ENCODE peak calls at places on chromosome 3, in five cellular contexts. One of them, this sample, is unnamed.

GRCh38 chr3:58526124-58526957 is 10.6 kb downstream of the ACOX2 start:
- DNase-seq in sigmoid colon: no peak
- DNase-seq in colonic mucosa: peak; percentile 58
- DNase-seq in fibroblast of the aortic adventitia: peak; percentile 91
- DNase-seq in heart right ventricle: no peak
- DNase-seq in this sample: peak; percentile 96

GRCh38 chr3:30779686-30780287 is 114.7 kb downstream of the GADL1 start:
- DNase-seq in sigmoid colon: no peak
- DNase-seq in fibroblast of the aortic adventitia: peak; percentile 50
- DNase-seq in heart right ventricle: no peak
- DNase-seq in colonic mucosa: peak; percentile 36
- DNase-seq in this sample: peak; percentile 49

GRCh38 chr3:196149375-196149774 is 61.8 kb downstream of the ZDHHC19 start:
- DNase-seq in fibroblast of the aortic adventitia: no peak
- DNase-seq in heart right ventricle: no peak
- DNase-seq in colonic mucosa: no peak
- DNase-seq in sigmoid colon: no peak
- DNase-seq in this sample: no peak

GRCh38 chr3:184932777-184933176 is 120.8 kb downstream of the VPS8 start:
- DNase-seq in colonic mucosa: no peak
- DNase-seq in heart right ventricle: no peak
- DNase-seq in fibroblast of the aortic adventitia: no peak
- DNase-seq in sigmoid colon: no peak
- DNase-seq in this sample: no peak

GRCh38 chr3:30516238-30516637 is 90.2 kb upstream of the TGFBR2 start:
- DNase-seq in fibroblast of the aortic adventitia: peak; percentile 80
- DNase-seq in heart right ventricle: no peak
- DNase-seq in colonic mucosa: no peak
- DNase-seq in sigmoid colon: no peak
- DNase-seq in this sample: no peak

GRCh38 chr3:105823149-105823866 is 45.5 kb downstream of the CBLB start:
- DNase-seq in fibroblast of the aortic adventitia: peak; percentile 89
- DNase-seq in heart right ventricle: no peak
- DNase-seq in colonic mucosa: no peak
- DNase-seq in sigmoid colon: no peak
- DNase-seq in this sample: peak; percentile 91

GRCh38 chr3:138833908-138834358 is 795 bp downstream of the PIK3CB start:
- DNase-seq in heart right ventricle: no peak
- DNase-seq in colonic mucosa: no peak
- DNase-seq in fibroblast of the aortic adventitia: peak; percentile 55
- DNase-seq in sigmoid colon: no peak
- DNase-seq in this sample: peak; percentile 18

GRCh38 chr3:42351221-42351620 is 59.2 kb downstream of the LYZL4 start:
- DNase-seq in fibroblast of the aortic adventitia: peak; percentile 44
- DNase-seq in colonic mucosa: no peak
- DNase-seq in sigmoid colon: no peak
- DNase-seq in heart right ventricle: no peak
- DNase-seq in this sample: no peak

GRCh38 chr3:46671541-46672348 is 21.7 kb downstream of the ALS2CL start:
- DNase-seq in colonic mucosa: no peak
- DNase-seq in fibroblast of the aortic adventitia: no peak
- DNase-seq in sigmoid colon: peak; percentile 62
- DNase-seq in heart right ventricle: peak; percentile 8
- DNase-seq in this sample: no peak

DNA sequence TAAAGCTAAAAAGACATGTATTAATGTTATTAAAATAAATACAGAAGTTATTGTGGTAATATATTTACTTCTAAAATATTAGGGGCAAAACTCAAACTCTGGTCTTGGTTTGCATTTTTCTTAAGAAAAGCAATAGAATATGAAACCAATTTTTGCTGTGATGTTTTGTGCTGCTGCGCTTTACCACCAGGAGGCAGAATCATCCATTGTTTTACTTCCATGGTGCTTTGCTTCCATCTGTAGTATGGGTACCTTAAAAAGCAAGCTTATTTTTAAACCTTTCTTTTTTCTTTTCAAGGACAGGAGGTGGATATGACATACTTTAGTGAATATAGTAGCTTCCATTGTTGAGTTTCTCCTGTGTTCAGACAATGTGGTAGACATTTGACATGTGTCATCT is 46.6 kb upstream of the MRPL3 start:
- DNase-seq in sigmoid colon: no peak
- DNase-seq in heart right ventricle: no peak
- DNase-seq in fibroblast of the aortic adventitia: no peak
- DNase-seq in colonic mucosa: no peak
- DNase-seq in this sample: peak; percentile 15
- TF ChIP-seq CTCF in sigmoid colon: no peak
- TF ChIP-seq CTCF in heart right ventricle: peak; percentile 36
- TF ChIP-seq CTCF in fibroblast of the aortic adventitia: peak; percentile 37
- TF ChIP-seq CTCF in colonic mucosa: no peak
- TF ChIP-seq CTCF in this sample: peak; percentile 38

DNA sequence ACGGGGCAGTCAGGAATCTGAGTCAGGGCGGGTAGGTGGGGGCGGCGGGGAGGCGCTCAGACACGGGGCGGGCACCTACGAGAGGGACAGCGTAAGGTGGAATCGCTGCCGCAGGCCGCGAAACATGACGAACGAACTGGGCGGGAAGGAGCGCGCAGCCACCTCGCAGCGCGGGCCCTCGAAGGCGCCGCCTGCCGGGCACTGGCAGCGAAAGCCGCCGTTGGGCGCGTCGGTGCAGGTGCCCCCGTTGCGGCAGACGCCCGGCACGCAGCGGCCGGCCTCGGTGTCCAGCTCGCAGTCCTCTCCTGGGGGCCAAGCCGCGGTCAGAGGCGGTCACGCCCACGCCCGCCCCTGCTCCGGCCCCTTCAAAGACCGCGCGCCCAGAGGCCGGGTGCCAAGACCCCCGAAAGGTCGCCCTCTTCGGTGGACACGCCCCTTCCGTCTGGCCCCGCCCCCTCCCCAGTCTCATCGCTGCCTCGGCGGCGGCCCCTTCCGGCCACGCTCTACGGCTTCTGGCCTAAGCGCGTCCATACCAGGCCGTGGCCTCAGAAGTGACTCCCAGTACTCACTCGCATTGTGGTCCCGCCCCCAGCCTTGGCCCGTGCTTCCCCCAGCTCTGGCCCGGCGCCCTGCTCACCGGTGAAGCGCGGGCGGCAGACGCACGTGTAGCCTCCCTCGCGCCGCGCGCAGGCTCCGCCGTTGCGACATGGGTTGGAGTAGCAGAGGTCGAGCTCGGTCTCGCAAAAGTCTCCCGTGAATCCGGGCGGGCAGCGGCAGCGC is 6.4 kb downstream of the CELSR3 start:
- DNase-seq in sigmoid colon: peak; percentile 89
- DNase-seq in heart right ventricle: peak; percentile 85
- DNase-seq in colonic mucosa: peak; percentile 88
- DNase-seq in fibroblast of the aortic adventitia: peak; percentile 43
- DNase-seq in this sample: peak; percentile 91
- TF ChIP-seq CTCF in sigmoid colon: no peak
- TF ChIP-seq CTCF in heart right ventricle: peak; percentile 78
- TF ChIP-seq CTCF in colonic mucosa: peak; percentile 73
- TF ChIP-seq CTCF in fibroblast of the aortic adventitia: peak; percentile 46
- TF ChIP-seq CTCF in this sample: peak; percentile 31

GRCh38 chr3:149441662-149442442 is 32.6 kb upstream of the TM4SF4 start:
- DNase-seq in colonic mucosa: no peak
- DNase-seq in heart right ventricle: no peak
- DNase-seq in sigmoid colon: no peak
- DNase-seq in fibroblast of the aortic adventitia: no peak
- DNase-seq in this sample: no peak
- TF ChIP-seq CTCF in colonic mucosa: no peak
- TF ChIP-seq CTCF in heart right ventricle: no peak
- TF ChIP-seq CTCF in sigmoid colon: no peak
- TF ChIP-seq CTCF in fibroblast of the aortic adventitia: no peak
- TF ChIP-seq CTCF in this sample: no peak

GRCh38 chr3:109228391-109229080 is 87.8 kb downstream of the DPPA2 start:
- DNase-seq in colonic mucosa: no peak
- DNase-seq in fibroblast of the aortic adventitia: no peak
- DNase-seq in heart right ventricle: no peak
- DNase-seq in sigmoid colon: no peak
- DNase-seq in this sample: no peak

DNA sequence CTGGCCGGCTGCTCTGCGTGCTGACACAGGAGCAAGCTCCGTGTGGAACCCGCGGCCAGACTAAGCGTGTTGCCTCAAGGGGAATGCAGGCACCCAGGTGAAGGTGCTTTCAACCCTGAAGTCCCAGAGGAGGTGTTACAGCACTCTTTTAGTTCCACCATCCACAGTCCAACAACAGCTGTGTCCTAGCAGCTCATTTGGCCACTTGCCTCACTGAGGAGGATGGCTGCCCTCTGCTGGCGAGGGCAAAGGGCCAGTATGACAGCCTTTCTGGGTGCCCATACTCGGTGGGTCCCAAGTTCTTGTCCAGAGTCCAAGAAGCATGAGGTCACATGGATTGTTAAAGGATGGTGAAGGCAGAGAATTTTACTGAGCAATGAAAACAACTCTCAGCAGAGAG is 87.8 kb downstream of the C3orf85 start:
- DNase-seq in colonic mucosa: peak; percentile 65
- DNase-seq in heart right ventricle: no peak
- DNase-seq in fibroblast of the aortic adventitia: no peak
- DNase-seq in sigmoid colon: no peak
- DNase-seq in this sample: peak; percentile 4
- TF ChIP-seq CTCF in colonic mucosa: peak; percentile 45
- TF ChIP-seq CTCF in heart right ventricle: no peak
- TF ChIP-seq CTCF in fibroblast of the aortic adventitia: no peak
- TF ChIP-seq CTCF in sigmoid colon: peak; percentile 27
- TF ChIP-seq CTCF in this sample: no peak

This sample was measured in epithelial cell of esophagus.